ENCODE peak calls at places on chromosomes 2 and 18, in six cellular contexts. R is cardiac fibroblast, V is RWPE1, Y is lower leg skin, F is GM23338, Q is cardiac muscle cell. I is an unnamed sample.

GRCh38 chr2:206160807-206161179 is 1.1 kb downstream of the EEF1B2 start:
- DNase-seq in R (no peak), F (no peak), V (no peak), Y (no peak), Q (no peak), I (no peak)

GRCh38 chr2:199458017-199458805 is 472 bp upstream of the SATB2 start:
- DNase-seq in F (peak), R (no peak), Y (peak), V (peak), Q (no peak), I (peak)

GRCh38 chr2:19837235-19837766 is 64.5 kb downstream of the TTC32 start:
- DNase-seq in V (no peak), R (no peak), Y (no peak), Q (no peak), F (no peak), I (no peak)

GRCh38 chr2:48207201-48207641 is 300.9 kb upstream of the FBXO11 start:
- DNase-seq in Q (no peak), Y (no peak), R (no peak), F (peak), V (no peak), I (no peak)

GRCh38 chr2:240236217-240237111 is 96.0 kb upstream of the OTOS start:
- DNase-seq in Q (no peak), F (no peak), R (peak), Y (peak), V (no peak), I (no peak)

GRCh38 chr18:59690216-59691045 is 6.8 kb downstream of the CCBE1 start:
- DNase-seq in Y (no peak), Q (no peak), V (no peak), F (peak), R (no peak), I (no peak)

GRCh38 chr2:85744055-85744454 is 9.7 kb upstream of the ATOH8 start:
- DNase-seq in R (no peak), Y (peak), Q (no peak), V (no peak), F (no peak), I (no peak)

GRCh38 chr2:209425082-209426071 is 1.5 kb downstream of the MAP2 start:
- DNase-seq in F (peak), R (peak), V (peak), Q (peak), Y (no peak), I (peak)

GRCh38 chr2:31606511-31606910 is 25.8 kb upstream of the SRD5A2 start:
- DNase-seq in F (no peak), Q (no peak), V (peak), R (no peak), Y (no peak), I (no peak)

GRCh38 chr2:219245148-219245898 is at the start of the genes GLB1L and STK16:
- DNase-seq in Q (peak), R (peak), V (peak), Y (peak), F (peak), I (peak)

GRCh38 chr2:88549616-88550292 is 77.5 kb downstream of the EIF2AK3 start:
- DNase-seq in V (no peak), F (peak), Y (peak), R (no peak), Q (no peak), I (no peak)

GRCh38 chr18:26383454-26384270 is 157.4 kb downstream of the TAF4B start:
- DNase-seq in R (peak), Y (no peak), V (peak), F (peak), Q (peak), I (peak)

GRCh38 chr2:96591054-96591453 is 47.1 kb downstream of the KANSL3 start:
- DNase-seq in F (no peak), R (no peak), Q (no peak), Y (no peak), V (no peak), I (no peak)

GRCh38 chr2:42089340-42089925 is 41.6 kb downstream of the PKDCC start:
- DNase-seq in Q (peak), V (peak), R (peak), F (peak), Y (peak), I (peak)

GRCh38 chr2:17892726-17893534 is 14.5 kb downstream of the KCNS3 start:
- DNase-seq in V (no peak), R (no peak), F (peak), Q (no peak), Y (no peak), I (no peak)

GRCh38 chr2:64498438-64498837 is 25.7 kb upstream of the AFTPH start:
- DNase-seq in V (no peak), R (no peak), Q (no peak), Y (no peak), F (no peak), I (no peak)

GRCh38 chr18:23171581-23172156 is 36.4 kb downstream of the CABLES1 start:
- DNase-seq in Q (no peak), F (no peak), V (no peak), R (no peak), Y (no peak), I (no peak)

GRCh38 chr2:132581917-132582316 is 88.1 kb downstream of the LYPD1 start:
- DNase-seq in Y (no peak), F (no peak), R (no peak), V (no peak), Q (no peak), I (no peak)

GRCh38 chr2:14634223-14634884 is 1.8 kb downstream of the LRATD1 start:
- DNase-seq in Y (peak), F (peak), V (peak), R (peak), Q (peak), I (peak)

GRCh38 chr2:200578778-200579177 is 7.0 kb upstream of the AOX1 start:
- DNase-seq in Y (no peak), F (peak), V (no peak), Q (peak), R (peak), I (no peak)

GRCh38 chr18:21928925-21929324 is 188.3 kb downstream of the MIB1 start:
- DNase-seq in V (no peak), Q (no peak), F (peak), Y (no peak), R (no peak), I (no peak)

GRCh38 chr2:190882327-190882766 is 1.7 kb downstream of the GLS start:
- DNase-seq in R (no peak), V (no peak), F (no peak), Y (no peak), Q (no peak), I (no peak)

GRCh38 chr18:55152801-55153200 is 193.5 kb upstream of the CCDC68 start:
- DNase-seq in R (peak), Y (no peak), V (peak), Q (peak), F (no peak), I (no peak)

GRCh38 chr2:175864131-175864728 is 137.8 kb downstream of the LNPK start:
- DNase-seq in F (no peak), Y (no peak), V (no peak), R (no peak), Q (no peak), I (no peak)

GRCh38 chr18:46166261-46166970 is 62.2 kb downstream of the HAUS1 start:
- DNase-seq in V (no peak), R (no peak), F (peak), Y (no peak), Q (no peak), I (no peak)

GRCh38 chr2:21331625-21332370 is 208.0 kb downstream of the TDRD15 start:
- DNase-seq in V (no peak), Y (no peak), Q (no peak), R (no peak), F (no peak), I (no peak)

GRCh38 chr2:21330786-21331391 is 207.1 kb downstream of the TDRD15 start:
- DNase-seq in F (no peak), V (no peak), R (no peak), Y (no peak), Q (no peak), I (no peak)

DNA sequence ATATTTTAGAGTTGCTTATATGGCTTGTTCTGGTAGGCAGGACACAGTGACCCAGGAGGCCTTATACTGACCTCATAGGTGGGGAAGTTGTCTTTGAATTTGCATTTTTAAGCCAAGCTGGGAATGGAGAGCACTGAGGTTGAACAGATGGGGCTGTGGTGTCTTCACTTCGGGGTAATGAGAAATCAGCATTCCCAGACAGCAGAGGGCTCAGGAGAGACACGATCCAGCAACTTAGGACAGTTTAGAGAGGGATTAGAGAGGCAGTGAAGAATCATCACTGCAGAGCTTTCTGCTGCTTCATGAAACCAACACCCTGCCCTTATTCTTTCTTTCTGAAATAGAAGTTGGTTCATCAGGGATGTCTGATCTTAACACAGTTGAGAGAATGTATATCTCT is 202.4 kb downstream of the TDRD15 start:
- DNase-seq in Y (no peak), R (no peak), F (no peak), Q (no peak), V (no peak), I (no peak)
- TF ChIP-seq CTCF in Y (no peak), R (no peak), F (peak), Q (no peak), V (no peak), I (no peak)

GRCh38 chr2:60336442-60337141 is 216.9 kb downstream of the BCL11A start:
- DNase-seq in Q (no peak), V (no peak), Y (no peak), F (no peak), R (no peak), I (no peak)
- TF ChIP-seq CTCF in Q (no peak), V (no peak), Y (no peak), F (peak), R (no peak), I (no peak)

GRCh38 chr2:112579280-112579679 is 5.1 kb upstream of the CHCHD5 start:
- DNase-seq in F (no peak), R (peak), Y (no peak), V (peak), Q (peak), I (no peak)
- TF ChIP-seq CTCF in F (no peak), R (peak), Y (no peak), V (no peak), Q (no peak), I (no peak)

DNA sequence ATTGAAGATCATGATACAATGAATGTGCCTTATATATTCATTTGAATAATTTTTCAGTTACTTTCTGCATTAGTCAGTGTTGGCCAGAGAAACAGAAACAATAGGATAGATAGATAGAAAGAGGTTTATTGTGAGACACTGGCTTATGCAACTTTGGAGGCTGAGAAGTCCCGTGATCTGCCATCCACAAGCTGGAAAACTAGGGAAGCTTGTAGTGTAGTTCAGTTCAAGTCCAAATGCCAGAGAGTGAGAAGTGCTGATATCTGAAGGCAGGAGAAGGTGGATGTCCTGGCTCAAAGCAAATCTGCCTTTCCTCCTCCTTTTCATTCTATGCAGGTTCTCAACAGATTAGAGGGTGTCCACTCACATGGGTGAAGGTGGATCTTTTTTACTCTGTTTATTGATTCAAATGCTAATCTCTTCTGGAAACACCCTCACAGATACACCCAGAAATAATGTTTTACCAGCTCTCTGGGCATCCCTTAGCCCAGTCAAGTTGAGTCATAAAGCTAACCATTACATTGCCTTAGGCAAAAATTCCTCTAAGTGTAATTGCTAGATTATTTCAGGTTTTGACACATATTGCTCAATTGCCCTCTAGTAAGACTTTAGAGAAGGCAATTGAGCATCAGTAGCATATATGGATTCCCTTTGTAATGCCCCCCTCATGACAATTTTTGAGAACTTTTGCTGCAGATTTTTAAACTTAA is 341.4 kb downstream of the LPIN1 start:
- DNase-seq in V (peak), Q (peak), Y (no peak), F (no peak), R (no peak), I (no peak)
- TF ChIP-seq CTCF in V (no peak), Q (no peak), Y (no peak), F (no peak), R (no peak), I (no peak)